ENCODE peak calls at places on chromosomes 6 and 20, in six cellular contexts. X, T, G, R, O and M are unnamed samples.

GRCh38 chr6:27726620-27727023 is 185.6 kb downstream of the OR2B2 start:
- DNase-seq in O (no peak), G (no peak), T (no peak), R (no peak), X (peak), M (no peak)

GRCh38 chr20:43915209-43916072 is 789 bp downstream of the TOX2 start:
- DNase-seq in R (peak), O (no peak), T (peak), G (no peak), X (no peak), M (no peak)

GRCh38 chr20:58675641-58676040 is 17.0 kb upstream of the NPEPL1 start:
- DNase-seq in R (no peak), O (no peak), G (no peak), X (no peak), T (no peak), M (no peak)

GRCh38 chr6:90000864-90001731 is 106.8 kb downstream of the GJA10 start:
- DNase-seq in O (no peak), R (no peak), X (no peak), T (no peak), G (no peak), M (no peak)

GRCh38 chr6:133553652-133554051 is 312.5 kb downstream of the EYA4 start:
- DNase-seq in T (peak), G (no peak), X (peak), R (no peak), O (no peak), M (no peak)

GRCh38 chr20:8504030-8504429 is 372.0 kb downstream of the PLCB1 start:
- DNase-seq in O (no peak), R (no peak), G (no peak), X (no peak), T (no peak), M (no peak)

GRCh38 chr6:29850011-29850553 is 22.5 kb downstream of the HLA-G start:
- DNase-seq in G (no peak), X (no peak), R (no peak), T (no peak), O (no peak), M (no peak)

GRCh38 chr20:49948809-49949507 is 12.8 kb downstream of the RNF114 start:
- DNase-seq in R (no peak), O (no peak), G (no peak), X (peak), T (no peak), M (no peak)

GRCh38 chr6:15246217-15247211 is 645 bp downstream of the JARID2 start:
- DNase-seq in X (no peak), R (no peak), T (no peak), O (no peak), G (no peak), M (no peak)

GRCh38 chr6:50198245-50198644 is 148.5 kb upstream of the DEFB112 start:
- DNase-seq in G (no peak), R (peak), T (no peak), X (no peak), O (no peak), M (no peak)

GRCh38 chr20:22226849-22227248 is 357.5 kb downstream of the FOXA2 start:
- DNase-seq in O (no peak), R (no peak), X (no peak), G (no peak), T (no peak), M (no peak)

GRCh38 chr6:23180504-23181293 is 611.3 kb downstream of the HDGFL1 start:
- DNase-seq in T (peak), X (no peak), O (peak), G (no peak), R (peak), M (no peak)

GRCh38 chr20:40339661-40340449 is 349.2 kb downstream of the MAFB start:
- DNase-seq in X (no peak), T (no peak), G (no peak), O (peak), R (no peak), M (peak)

GRCh38 chr20:4130404-4131189 is 115.2 kb upstream of the RNF24 start:
- DNase-seq in G (no peak), X (peak), O (no peak), T (no peak), R (no peak), M (no peak)

GRCh38 chr6:170136541-170137175 is 154.2 kb downstream of the DLL1 start:
- DNase-seq in X (no peak), R (peak), O (peak), G (no peak), T (no peak), M (peak)

GRCh38 chr20:62516345-62516744 is 40.5 kb upstream of the GATA5 start:
- DNase-seq in X (peak), T (no peak), R (no peak), G (no peak), O (no peak), M (no peak)

GRCh38 chr20:63568986-63569949 is 4.8 kb downstream of the HELZ2 start:
- DNase-seq in X (no peak), O (no peak), R (no peak), G (no peak), T (no peak), M (no peak)

GRCh38 chr6:12635813-12636212 is 80.8 kb upstream of the PHACTR1 start:
- DNase-seq in O (no peak), T (no peak), R (no peak), X (no peak), G (no peak), M (no peak)

GRCh38 chr6:119493980-119494379 is 144.4 kb upstream of the MAN1A1 start:
- DNase-seq in T (no peak), G (no peak), X (no peak), O (no peak), R (no peak), M (no peak)